ENCODE peak calls at places on chromosomes 2 and 18, in nine cellular contexts. Y is SJSA1, V is uterus, I is aorta, J is tibial artery, Z is transverse colon, N is H9, T is small intestine, Q is iPS DF 6.9. P is an unnamed sample.

GRCh38 chr2:195961873-195962272 is 106.8 kb downstream of the DNAH7 start:
- DNase-seq in Y (no peak), V (no peak), I (no peak), J (no peak), Z (no peak), N (no peak), T (no peak), Q (no peak), P (no peak)

GRCh38 chr18:40283560-40283959 is 1671.5 kb upstream of the PIK3C3 start:
- DNase-seq in Y (no peak), V (no peak), I (no peak), J (no peak), Z (no peak), N (no peak), T (no peak), Q (no peak), P (no peak)

GRCh38 chr2:217326238-217327022 is 466.6 kb upstream of the TNP1 start:
- DNase-seq in Y (no peak), V (no peak), I (no peak), J (no peak), Z (no peak), N (no peak), T (no peak), Q (no peak), P (no peak)

GRCh38 chr2:19358242-19359020 is at the start of gene OSR1:
- DNase-seq in Y (peak; percentile 65), V (peak; percentile 75), I (peak; percentile 92), J (peak; percentile 92), Z (peak; percentile 52), N (peak; percentile 85), T (no peak), Q (no peak), P (peak; percentile 88)

GRCh38 chr2:233974530-233975071 is 57.4 kb downstream of the TRPM8 start:
- DNase-seq in Y (peak; percentile 98), V (no peak), I (no peak), J (no peak), Z (no peak), N (no peak), T (no peak), Q (no peak), P (peak; percentile 89)

GRCh38 chr2:207478572-207478971 is 51.2 kb upstream of the CREB1 start:
- DNase-seq in Y (no peak), V (no peak), I (no peak), J (no peak), Z (no peak), N (no peak), T (no peak), Q (no peak), P (no peak)

GRCh38 chr18:34159691-34160185 is 65.0 kb downstream of the NOL4 start:
- DNase-seq in Y (no peak), V (no peak), I (no peak), J (no peak), Z (no peak), N (no peak), T (no peak), Q (no peak), P (no peak)

GRCh38 chr2:84132371-84132770 is 326.7 kb downstream of the SUCLG1 start:
- DNase-seq in Y (no peak), V (no peak), I (no peak), J (no peak), Z (no peak), N (no peak), T (no peak), Q (no peak), P (peak; percentile 36)

GRCh38 chr2:240365971-240366471 is 69.4 kb upstream of the GPC1 start:
- DNase-seq in Y (no peak), V (no peak), I (no peak), J (no peak), Z (no peak), N (no peak), T (no peak), Q (no peak), P (no peak)

GRCh38 chr2:67797801-67798535 is 264.8 kb downstream of the C1D start:
- DNase-seq in Y (no peak), V (no peak), I (no peak), J (no peak), Z (no peak), N (no peak), T (no peak), Q (no peak), P (no peak)

GRCh38 chr2:176107731-176108181 is 676 bp downstream of the HOXD11 start:
- DNase-seq in Y (no peak), V (peak; percentile 45), I (no peak), J (no peak), Z (no peak), N (peak; percentile 26), T (no peak), Q (no peak), P (peak; percentile 24)

GRCh38 chr18:69402219-69402989 is 1.7 kb downstream of the DOK6 start:
- DNase-seq in Y (no peak), V (no peak), I (no peak), J (no peak), Z (no peak), N (peak; percentile 38), T (no peak), Q (no peak), P (no peak)

GRCh38 chr2:41194235-41194634 is 742.3 kb upstream of the SLC8A1 start:
- DNase-seq in Y (no peak), V (no peak), I (no peak), J (no peak), Z (no peak), N (no peak), T (no peak), Q (no peak), P (peak; percentile 19)

GRCh38 chr2:8159211-8159965 is 522.5 kb upstream of the ID2 start:
- DNase-seq in Y (no peak), V (no peak), I (no peak), J (no peak), Z (no peak), N (no peak), T (no peak), Q (no peak), P (no peak)

DNA sequence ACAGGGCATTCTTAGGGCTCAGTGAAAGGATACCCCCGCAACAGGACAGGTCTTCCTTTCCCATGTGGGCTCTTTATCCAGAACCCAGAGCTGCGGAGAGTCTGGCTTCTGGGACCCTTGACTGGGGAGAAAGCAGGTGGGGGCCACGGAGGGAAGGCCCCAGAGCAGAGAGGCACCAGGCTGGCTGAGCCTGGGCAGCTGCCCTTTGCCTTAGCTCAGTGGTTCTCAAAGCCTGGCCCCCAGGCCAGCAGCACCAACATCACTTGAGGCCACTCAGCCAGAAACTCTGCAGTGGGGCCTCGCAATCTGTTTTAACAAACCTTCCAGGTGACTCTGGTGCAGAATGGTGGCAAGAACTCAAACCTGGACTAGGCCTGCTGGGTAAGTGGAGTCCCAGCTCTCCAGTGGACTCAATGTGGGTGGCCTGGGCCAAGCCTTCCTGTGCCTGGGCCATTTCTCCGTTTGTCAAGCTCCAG is 1.6 kb upstream of the TMEM37 start:
- DNase-seq in Y (no peak), V (no peak), I (no peak), J (peak; percentile 62), Z (no peak), N (peak; percentile 26), T (no peak), Q (no peak), P (no peak)
- H3K4me1 ChIP-seq in Y (peaks cover 14% of the 10 kb centered on the region), V (no peaks in the 10 kb centered on the region), I (no peaks in the 10 kb centered on the region), J (peaks cover 21% of the 10 kb centered on the region), Z (no peaks in the 10 kb centered on the region), N (peaks cover 3% of the 10 kb centered on the region), T (peaks cover 13% of the 10 kb centered on the region), Q (peaks cover 13% of the 10 kb centered on the region), P (peaks cover 9% of the 10 kb centered on the region)

GRCh38 chr2:150357770-150358467 is 129.5 kb downstream of the RND3 start:
- DNase-seq in Y (no peak), V (no peak), I (no peak), J (no peak), Z (no peak), N (no peak), T (peak; percentile 13), Q (no peak), P (no peak)
- H3K4me1 ChIP-seq in Y (no peaks in the 10 kb centered on the region), V (no peaks in the 10 kb centered on the region), I (no peaks in the 10 kb centered on the region), J (no peaks in the 10 kb centered on the region), Z (no peaks in the 10 kb centered on the region), N (no peaks in the 10 kb centered on the region), T (no peaks in the 10 kb centered on the region), Q (no peaks in the 10 kb centered on the region), P (no peaks in the 10 kb centered on the region)

GRCh38 chr2:46854260-46854659 is 61.3 kb downstream of the MCFD2 start:
- DNase-seq in Y (no peak), V (no peak), I (no peak), J (peak; percentile 60), Z (no peak), N (no peak), T (no peak), Q (no peak), P (no peak)

GRCh38 chr2:46850742-46851141 is 64.9 kb downstream of the MCFD2 start:
- DNase-seq in Y (no peak), V (peak; percentile 90), I (no peak), J (peak; percentile 83), Z (peak; percentile 45), N (no peak), T (no peak), Q (no peak), P (no peak)

GRCh38 chr2:46852598-46852997 is 63.0 kb downstream of the MCFD2 start:
- DNase-seq in Y (no peak), V (no peak), I (no peak), J (no peak), Z (no peak), N (no peak), T (no peak), Q (no peak), P (no peak)

GRCh38 chr2:46849741-46850474 is 65.7 kb downstream of the MCFD2 start:
- DNase-seq in Y (no peak), V (peak; percentile 77), I (no peak), J (peak; percentile 74), Z (peak; percentile 31), N (no peak), T (peak; percentile 35), Q (no peak), P (no peak)

DNA sequence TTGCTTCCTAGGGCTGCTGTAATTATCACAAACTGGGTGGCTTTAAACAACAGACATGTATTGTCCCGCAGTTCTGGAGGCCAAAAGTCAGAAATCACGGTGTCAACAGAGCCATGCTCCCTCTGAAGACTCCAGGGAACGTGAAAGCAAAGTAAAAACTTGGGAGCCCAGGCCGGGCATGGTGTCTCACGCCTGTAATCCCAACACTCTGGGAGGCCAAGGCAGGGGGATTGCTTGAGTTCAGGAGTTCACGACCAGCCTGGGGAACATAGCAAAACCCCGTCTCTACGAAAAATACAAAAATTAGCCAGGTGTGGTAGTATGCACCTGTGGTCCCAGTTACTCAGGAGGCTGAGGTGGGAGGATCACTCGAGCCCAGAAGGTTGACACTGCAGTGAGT is 63.5 kb downstream of the MCFD2 start:
- DNase-seq in Y (no peak), V (no peak), I (no peak), J (peak; percentile 53), Z (no peak), N (no peak), T (no peak), Q (no peak), P (no peak)
- H3K4me1 ChIP-seq in Y (peaks cover 90% of the 10 kb centered on the region), V (peaks cover 32% of the 10 kb centered on the region), I (peaks cover 4% of the 10 kb centered on the region), J (peaks cover 69% of the 10 kb centered on the region), Z (peaks cover 49% of the 10 kb centered on the region), N (no peaks in the 10 kb centered on the region), T (peaks cover 30% of the 10 kb centered on the region), Q (no peaks in the 10 kb centered on the region), P (peaks cover 37% of the 10 kb centered on the region)

GRCh38 chr2:62186534-62186933 is 9.4 kb upstream of the B3GNT2 start:
- DNase-seq in Y (no peak), V (no peak), I (no peak), J (no peak), Z (no peak), N (no peak), T (no peak), Q (no peak), P (no peak)
- H3K4me1 ChIP-seq in Y (no peaks in the 10 kb centered on the region), V (no peaks in the 10 kb centered on the region), I (no peaks in the 10 kb centered on the region), J (peaks cover 13% of the 10 kb centered on the region), Z (no peaks in the 10 kb centered on the region), N (no peaks in the 10 kb centered on the region), T (peaks cover 5% of the 10 kb centered on the region), Q (no peaks in the 10 kb centered on the region), P (no peaks in the 10 kb centered on the region)

P was measured in SJCRH30.